ENCODE peak calls at places on chromosomes 16 and 17, in eight cellular contexts. S, D, C, L, O, Y, Z and T are unnamed samples.

GRCh38 chr16:25092489-25092888 is 19.1 kb upstream of the LCMT1 start:
- DNase-seq in S (no peak), D (no peak), C (no peak), L (no peak), O (no peak), Y (no peak), Z (no peak), T (no peak)

GRCh38 chr16:52123063-52123839 is 423.7 kb downstream of the TOX3 start:
- DNase-seq in S (no peak), D (no peak), C (no peak), L (peak; percentile 5), O (no peak), Y (no peak), Z (no peak), T (no peak)

GRCh38 chr16:48003226-48003907 is 152.4 kb downstream of the ABCC12 start:
- DNase-seq in S (no peak), D (peak; percentile 96), C (no peak), L (no peak), O (no peak), Y (no peak), Z (no peak), T (peak; percentile 95)

GRCh38 chr17:82914375-82914774 is 74.6 kb upstream of the ZNF750 start:
- DNase-seq in S (no peak), D (no peak), C (no peak), L (no peak), O (peak; percentile 67), Y (no peak), Z (peak; percentile 45), T (no peak)

GRCh38 chr17:1779571-1780074 is 17.8 kb downstream of the SERPINF1 start:
- DNase-seq in S (peak; percentile 88), D (peak; percentile 85), C (no peak), L (peak; percentile 66), O (no peak), Y (peak; percentile 90), Z (peak; percentile 82), T (peak; percentile 85)

GRCh38 chr17:68437979-68438877 is 19.1 kb downstream of the WIPI1 start:
- DNase-seq in S (no peak), D (no peak), C (no peak), L (peak; percentile 71), O (peak; percentile 78), Y (no peak), Z (peak; percentile 52), T (no peak)

GRCh38 chr17:46874906-46875305 is 23.5 kb downstream of the WNT9B start:
- DNase-seq in S (no peak), D (no peak), C (no peak), L (no peak), O (no peak), Y (no peak), Z (no peak), T (no peak)

GRCh38 chr16:49884033-49884707 is 28.3 kb upstream of the ZNF423 start:
- DNase-seq in S (no peak), D (no peak), C (no peak), L (peak; percentile 58), O (no peak), Y (no peak), Z (no peak), T (no peak)

GRCh38 chr16:79629003-79629402 is 28.5 kb upstream of the MAF start:
- DNase-seq in S (no peak), D (no peak), C (no peak), L (no peak), O (no peak), Y (no peak), Z (no peak), T (no peak)

GRCh38 chr16:9270941-9271340 is 179.5 kb downstream of the HAPSTR1 start:
- DNase-seq in S (no peak), D (no peak), C (no peak), L (no peak), O (no peak), Y (no peak), Z (no peak), T (no peak)

GRCh38 chr17:57432507-57433277 is 176.4 kb downstream of the MSI2 start:
- DNase-seq in S (no peak), D (no peak), C (no peak), L (no peak), O (no peak), Y (no peak), Z (no peak), T (no peak)

GRCh38 chr16:81818514-81819304 is 39.6 kb downstream of the PLCG2 start:
- DNase-seq in S (no peak), D (no peak), C (no peak), L (no peak), O (no peak), Y (no peak), Z (no peak), T (no peak)

GRCh38 chr16:87099001-87099740 is 218.0 kb downstream of the C16orf95 start:
- DNase-seq in S (no peak), D (no peak), C (no peak), L (peak; percentile 91), O (no peak), Y (no peak), Z (no peak), T (no peak)

GRCh38 chr17:31842416-31843381 is 16.3 kb downstream of the COPRS start:
- DNase-seq in S (peak; percentile 64), D (no peak), C (peak; percentile 52), L (peak; percentile 89), O (no peak), Y (peak; percentile 60), Z (peak; percentile 69), T (no peak)

GRCh38 chr17:15958484-15958854 is 13.5 kb downstream of the ADORA2B start:
- DNase-seq in S (no peak), D (no peak), C (no peak), L (no peak), O (no peak), Y (no peak), Z (no peak), T (no peak)

GRCh38 chr17:15954222-15954621 is 9.3 kb downstream of the ADORA2B start:
- DNase-seq in S (no peak), D (peak; percentile 92), C (peak; percentile 98), L (peak; percentile 25), O (no peak), Y (peak; percentile 72), Z (no peak), T (peak; percentile 85)

GRCh38 chr17:15957206-15957605 is 12.3 kb downstream of the ADORA2B start:
- DNase-seq in S (no peak), D (peak; percentile 62), C (no peak), L (no peak), O (no peak), Y (no peak), Z (no peak), T (no peak)

GRCh38 chr17:15955793-15956541 is 11.0 kb downstream of the ADORA2B start:
- DNase-seq in S (no peak), D (no peak), C (no peak), L (no peak), O (no peak), Y (no peak), Z (no peak), T (no peak)

DNA sequence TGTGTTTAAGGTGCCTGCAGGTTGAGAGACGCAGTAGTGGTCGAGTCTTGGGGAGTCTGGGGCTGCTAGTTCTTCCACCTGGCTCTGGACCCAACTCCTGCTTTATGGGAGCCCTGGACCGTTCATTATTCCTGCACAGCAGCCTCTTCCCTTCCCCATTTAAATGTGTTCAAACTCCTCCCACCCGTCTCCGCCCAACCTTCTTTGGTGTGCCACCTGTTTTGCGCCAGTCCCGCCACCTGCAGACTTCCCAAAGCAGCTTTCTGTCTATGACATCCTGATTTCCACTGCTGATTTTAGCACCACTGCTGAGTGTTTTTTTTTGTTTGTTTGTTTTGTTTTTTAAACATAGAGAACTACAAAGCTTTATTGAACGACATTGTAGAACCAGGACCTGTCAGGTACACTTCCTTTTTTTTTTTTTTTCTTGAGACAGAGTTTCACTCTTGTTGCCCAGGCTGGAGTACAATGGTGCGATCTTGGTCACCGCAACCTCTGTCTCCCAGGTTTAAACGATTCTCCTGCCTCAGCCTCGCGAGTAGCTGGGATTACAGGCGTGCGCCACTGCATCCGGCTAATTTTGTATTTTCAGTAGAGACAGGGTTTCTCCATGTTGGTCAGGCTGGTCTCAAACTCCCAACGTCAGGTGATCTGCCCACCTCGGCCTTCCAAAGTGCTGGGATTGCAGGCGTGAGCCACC is 12.8 kb downstream of the ADORA2B start:
- DNase-seq in S (no peak), D (no peak), C (no peak), L (peak; percentile 64), O (no peak), Y (no peak), Z (no peak), T (no peak)
- H3K4me3 ChIP-seq in S (no peak overlapping the region), D (no peak overlapping the region), C (no peak overlapping the region), L (no peak overlapping the region), O (no peak overlapping the region), Y (no peak overlapping the region), Z (no peak overlapping the region), T (no peak overlapping the region)

GRCh38 chr16:82888616-82889015 is 261.8 kb downstream of the CDH13 start:
- DNase-seq in S (no peak), D (no peak), C (no peak), L (no peak), O (no peak), Y (peak; percentile 91), Z (no peak), T (peak; percentile 42)
- TF ChIP-seq CTCF in S (no peak), D (no peak), C (no peak), L (no peak), O (no peak), Y (no peak), Z (no peak), T (no peak)

GRCh38 chr17:81100668-81101067 is 64.6 kb upstream of the PVALEF start:
- DNase-seq in S (no peak), D (no peak), C (no peak), L (no peak), O (no peak), Y (no peak), Z (no peak), T (no peak)
- H3K27me3 ChIP-seq in S (peaks cover 9% of the 10 kb centered on the region), D (no peaks in the 10 kb centered on the region), C (no peaks in the 10 kb centered on the region), L (no peaks in the 10 kb centered on the region), O (no peaks in the 10 kb centered on the region), Y (no peaks in the 10 kb centered on the region), Z (no peaks in the 10 kb centered on the region), T (no peaks in the 10 kb centered on the region)

GRCh38 chr16:4327782-4328579 is 12.1 kb downstream of the GLIS2 start:
- DNase-seq in S (peak; percentile 78), D (peak; percentile 40), C (no peak), L (peak; percentile 89), O (peak; percentile 88), Y (no peak), Z (peak; percentile 88), T (no peak)

GRCh38 chr16:4328580-4329353 is 12.9 kb downstream of the GLIS2 start:
- DNase-seq in S (no peak), D (no peak), C (no peak), L (no peak), O (no peak), Y (no peak), Z (peak; percentile 70), T (no peak)

GRCh38 chr16:4324871-4325740 is 9.2 kb downstream of the GLIS2 start:
- DNase-seq in S (no peak), D (no peak), C (no peak), L (no peak), O (no peak), Y (no peak), Z (no peak), T (no peak)

GRCh38 chr16:4329354-4329775 is 13.5 kb downstream of the GLIS2 start:
- DNase-seq in S (no peak), D (no peak), C (no peak), L (no peak), O (no peak), Y (no peak), Z (no peak), T (no peak)

DNA sequence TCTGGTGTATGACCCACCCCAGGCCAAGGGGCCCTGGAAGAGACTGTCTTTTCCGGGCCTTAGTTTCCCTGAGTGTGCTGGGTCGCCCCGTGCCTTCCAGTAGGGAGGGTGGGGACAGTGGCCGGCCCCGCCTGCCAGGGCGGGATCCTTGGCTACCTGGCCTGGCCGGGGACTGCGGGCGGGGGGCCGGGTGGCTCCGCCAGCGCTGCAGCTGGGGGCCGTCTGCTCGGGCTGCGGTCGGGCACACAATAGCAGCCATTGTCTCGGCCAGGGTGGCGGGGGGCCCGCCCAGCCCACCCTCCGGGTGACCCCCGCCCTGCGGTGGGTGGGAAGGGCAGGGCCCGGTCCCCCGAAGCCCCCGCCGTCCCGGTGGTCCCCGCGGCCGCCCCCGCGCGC is 11.5 kb downstream of the GLIS2 start:
- DNase-seq in S (no peak), D (no peak), C (no peak), L (no peak), O (peak; percentile 76), Y (no peak), Z (no peak), T (no peak)
- H3K4me3 ChIP-seq in S (peak overlapping the region; percentile 48), D (no peak overlapping the region), C (no peak overlapping the region), L (peak overlapping the region; percentile 13), O (peak overlapping the region; percentile 27), Y (no peak overlapping the region), Z (peak overlapping the region; percentile 59), T (no peak overlapping the region)